ENCODE peak calls at places on chromosomes 16 and 17, in four cellular contexts. Y is fibroblast of lung, U is upper lobe of right lung, A is right atrium auricular region. D is an unnamed sample.

GRCh38 chr16:26697826-26698225 is 368.9 kb upstream of the C16orf82 start:
- DNase-seq in A (no peak), U (no peak), Y (no peak), D (no peak)

GRCh38 chr16:13767215-13767614 is 152.7 kb upstream of the ERCC4 start:
- DNase-seq in A (no peak), Y (no peak), U (no peak), D (no peak)

GRCh38 chr16:63361032-63361624 is 1324.9 kb upstream of the CDH8 start:
- DNase-seq in Y (peak; percentile 73), U (no peak), A (no peak), D (peak; percentile 56)

GRCh38 chr16:70493863-70494770 is 29.2 kb downstream of the COG4 start:
- DNase-seq in U (no peak), Y (no peak), A (no peak), D (no peak)

GRCh38 chr16:79348521-79349306 is 251.8 kb downstream of the MAF start:
- DNase-seq in A (no peak), U (no peak), Y (no peak), D (no peak)

GRCh38 chr16:24685539-24686432 is 43.7 kb upstream of the TNRC6A start:
- DNase-seq in Y (peak; percentile 76), U (no peak), A (peak; percentile 90), D (peak; percentile 72)

GRCh38 chr16:82248257-82248656 is 78.2 kb upstream of the MPHOSPH6 start:
- DNase-seq in Y (no peak), A (no peak), U (no peak), D (no peak)

GRCh38 chr17:7466644-7467341 is 12.6 kb downstream of the ZBTB4 start:
- DNase-seq in A (peak; percentile 89), U (no peak), Y (peak; percentile 71), D (peak; percentile 53)

GRCh38 chr16:68403704-68404103 is 44.6 kb downstream of the SMPD3 start:
- DNase-seq in A (no peak), Y (no peak), U (no peak), D (no peak)

GRCh38 chr17:30084773-30085172 is 31.8 kb upstream of the NSRP1 start:
- DNase-seq in U (no peak), Y (no peak), A (no peak), D (no peak)

GRCh38 chr17:76046064-76046463 is 19.0 kb upstream of the EVPL start:
- DNase-seq in A (no peak), U (no peak), Y (no peak), D (no peak)

GRCh38 chr16:50245417-50246298 is 20.7 kb upstream of the ADCY7 start:
- DNase-seq in A (peak; percentile 84), Y (peak; percentile 71), U (peak; percentile 88), D (peak; percentile 16)

GRCh38 chr17:67891481-67892119 is 66.3 kb downstream of the BPTF start:
- DNase-seq in U (no peak), Y (peak; percentile 67), A (no peak), D (peak; percentile 2)

GRCh38 chr17:79392598-79392997 is 218.3 kb downstream of the RBFOX3 start:
- DNase-seq in Y (no peak), U (no peak), A (no peak), D (no peak)

GRCh38 chr16:2707368-2708289 is 12.4 kb downstream of the PRSS27 start:
- DNase-seq in Y (no peak), U (no peak), A (no peak), D (no peak)

GRCh38 chr17:48816774-48817590 is at the start of gene TTLL6:
- DNase-seq in U (peak; percentile 93), A (peak; percentile 87), Y (peak; percentile 66), D (peak; percentile 85)

GRCh38 chr17:13792314-13792713 is 190.6 kb upstream of the HS3ST3A1 start:
- DNase-seq in Y (peak; percentile 43), U (no peak), A (no peak), D (no peak)

GRCh38 chr17:74840500-74840899 is 19.2 kb downstream of the GRIN2C start:
- DNase-seq in U (no peak), A (no peak), Y (no peak), D (no peak)

GRCh38 chr17:60161598-60162330 is 12.0 kb downstream of the CA4 start:
- DNase-seq in U (peak; percentile 66), Y (no peak), A (no peak), D (peak; percentile 43)

GRCh38 chr16:3112881-3113574 is 642 bp downstream of the ZNF205 start:
- DNase-seq in U (no peak), A (no peak), Y (peak; percentile 49), D (no peak)

GRCh38 chr16:89149386-89149785 is 22.2 kb upstream of the CDH15 start:
- DNase-seq in Y (no peak), A (no peak), U (peak; percentile 25), D (no peak)

GRCh38 chr16:66658143-66658859 is 38.2 kb downstream of the CMTM4 start:
- DNase-seq in U (no peak), A (no peak), Y (no peak), D (no peak)

GRCh38 chr17:36727577-36727976 is 126.2 kb downstream of the MRM1 start:
- DNase-seq in A (no peak), U (no peak), Y (no peak), D (no peak)

GRCh38 chr17:22128171-22128570 is 435.8 kb downstream of the KCNJ18 start:
- DNase-seq in U (no peak), Y (no peak), A (no peak), D (no peak)

GRCh38 chr16:30623558-30624283 is 13.5 kb upstream of the ZNF689 start:
- DNase-seq in A (no peak), U (no peak), Y (no peak), D (no peak)

GRCh38 chr17:81509687-81510523 is 2.7 kb downstream of the ACTG1 start:
- DNase-seq in A (no peak), U (no peak), Y (no peak), D (peak; percentile 27)

GRCh38 chr17:38918129-38918913 is 7.1 kb upstream of the LASP1NB start:
- DNase-seq in A (no peak), U (no peak), Y (no peak), D (no peak)

GRCh38 chr16:24318670-24319069 is 62.5 kb downstream of the CACNG3 start:
- DNase-seq in Y (no peak), A (no peak), U (no peak), D (no peak)

GRCh38 chr16:4364196-4365013 is 7.2 kb upstream of the VASN start:
- DNase-seq in Y (no peak), U (no peak), A (no peak), D (no peak)

GRCh38 chr16:48123104-48123788 is 32.5 kb downstream of the ABCC12 start:
- DNase-seq in U (no peak), Y (peak; percentile 97), A (no peak), D (peak; percentile 72)

GRCh38 chr16:15704545-15704987 is 54.5 kb downstream of the NDE1 start:
- DNase-seq in A (peak; percentile 88), Y (peak; percentile 79), U (no peak), D (peak; percentile 73)

GRCh38 chr16:59116744-59117143 is 382.6 kb upstream of the GOT2 start:
- DNase-seq in A (no peak), Y (no peak), U (no peak), D (no peak)

GRCh38 chr16:68866933-68867332 is 23.6 kb downstream of the TANGO6 start:
- DNase-seq in Y (no peak), A (no peak), U (no peak), D (no peak)

GRCh38 chr16:56354016-56354415 is 71.3 kb downstream of the AMFR start:
- DNase-seq in U (peak; percentile 22), A (no peak), Y (no peak), D (no peak)

GRCh38 chr17:29245401-29245800 is 1.3 kb upstream of the CRYBA1 start:
- DNase-seq in U (no peak), A (no peak), Y (no peak), D (no peak)

GRCh38 chr16:28986492-28986891 is 1.6 kb downstream of the LAT start:
- DNase-seq in Y (no peak), U (no peak), A (no peak), D (no peak)

GRCh38 chr17:17127156-17127555 is 79.0 kb downstream of the PLD6 start:
- DNase-seq in A (no peak), Y (no peak), U (no peak), D (no peak)

GRCh38 chr17:45143767-45144198 is 4.5 kb upstream of the HEXIM1 start:
- DNase-seq in A (peak; percentile 90), U (peak; percentile 84), Y (peak; percentile 94), D (no peak)
- H3K4me3 ChIP-seq in A (peak overlapping the region; percentile 21), U (peak overlapping the region; percentile 51), Y (peak overlapping the region; percentile 15), D (peak overlapping the region; percentile 23)

GRCh38 chr16:85447657-85448313 is 165.3 kb upstream of the GSE1 start:
- DNase-seq in Y (no peak), A (no peak), U (no peak), D (no peak)

GRCh38 chr16:85446846-85447656 is 166.1 kb upstream of the GSE1 start:
- DNase-seq in A (no peak), Y (no peak), U (no peak), D (no peak)

GRCh38 chr16:85448557-85449194 is 164.4 kb upstream of the GSE1 start:
- DNase-seq in A (no peak), U (peak; percentile 78), Y (no peak), D (no peak)

GRCh38 chr16:85449885-85450245 is 163.3 kb upstream of the GSE1 start:
- DNase-seq in A (no peak), Y (no peak), U (no peak), D (no peak)

DNA sequence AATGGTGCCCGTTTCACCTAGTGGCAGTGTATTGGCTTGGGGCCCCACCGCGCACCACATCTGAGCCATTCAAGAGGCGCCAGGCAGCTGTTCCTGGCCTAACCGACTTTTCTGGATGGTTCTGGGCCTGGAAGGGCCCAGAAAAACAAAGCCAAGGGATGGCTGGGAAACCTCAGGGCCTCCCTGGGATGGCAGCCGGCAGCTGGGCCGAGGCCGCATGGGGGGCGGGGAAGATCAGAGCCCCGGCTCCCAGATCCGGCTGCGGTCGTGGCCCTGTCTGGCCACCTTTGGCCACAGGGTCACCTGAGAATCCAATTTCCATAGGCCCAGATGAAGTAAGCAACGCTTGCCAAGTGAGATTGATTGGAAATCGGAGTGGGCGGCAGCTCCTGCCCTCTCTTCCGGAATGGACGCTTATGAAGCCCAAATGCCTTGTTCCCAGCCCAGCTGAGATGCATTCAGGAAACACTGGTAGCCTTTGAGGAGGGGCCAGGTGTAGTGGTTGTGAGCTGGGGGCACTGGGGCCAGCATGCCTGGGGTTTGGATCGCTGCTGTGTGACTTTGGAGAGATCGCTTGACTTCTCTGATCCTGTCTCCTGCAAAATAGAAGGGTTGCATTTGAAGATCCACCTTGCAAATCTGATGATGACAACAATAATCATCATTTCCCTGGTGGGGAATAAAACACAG is 163.8 kb upstream of the GSE1 start:
- DNase-seq in U (no peak), A (no peak), Y (no peak), D (no peak)
- H3K4me3 ChIP-seq in U (no peak overlapping the region), A (no peak overlapping the region), Y (no peak overlapping the region), D (no peak overlapping the region)

DNA sequence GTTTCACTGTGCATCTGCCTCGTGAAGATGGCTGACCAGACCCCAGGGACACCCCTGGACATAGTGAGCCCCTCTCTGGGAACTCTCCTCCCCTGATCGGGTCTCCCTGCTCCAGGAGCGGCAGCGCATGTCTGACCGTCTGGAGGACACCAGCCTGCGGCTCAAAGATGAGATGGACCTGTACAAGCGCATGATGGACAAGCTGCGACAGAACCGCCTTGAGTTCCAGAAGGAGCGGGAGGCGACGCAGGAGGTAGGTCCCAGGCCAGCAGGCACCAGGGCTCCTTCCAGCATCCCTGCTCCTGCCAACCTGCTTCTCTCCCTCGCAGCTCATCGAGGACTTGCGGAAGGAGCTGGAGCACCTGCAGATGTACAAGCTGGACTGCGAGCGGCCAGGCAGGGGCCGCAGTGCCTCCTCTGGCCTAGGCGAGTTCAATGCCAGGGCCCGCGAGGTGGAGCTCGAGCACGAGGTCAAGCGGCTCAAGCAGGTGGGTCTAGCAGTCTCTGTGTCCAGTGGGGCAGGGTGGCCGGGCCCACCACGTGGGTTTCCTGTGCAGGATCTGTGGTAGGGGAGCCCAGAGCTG is 136.9 kb downstream of the RAB11FIP4 start:
- DNase-seq in U (no peak), A (no peak), Y (no peak), D (no peak)
- H3K4me3 ChIP-seq in U (no peak overlapping the region), A (no peak overlapping the region), Y (no peak overlapping the region), D (no peak overlapping the region)

GRCh38 chr17:46817901-46818209 is 637 bp downstream of the WNT3 start:
- DNase-seq in A (no peak), U (no peak), Y (no peak), D (no peak)
- H3K4me3 ChIP-seq in A (no peak overlapping the region), U (no peak overlapping the region), Y (no peak overlapping the region), D (no peak overlapping the region)